ENCODE peak calls at places on chromosomes 4 and X, in eight cellular contexts. P, E, Y, F, C, I, S and N are unnamed samples.

GRCh38 chr4:52959545-52959944 is 97.4 kb downstream of the RASL11B start:
- DNase-seq in P (no peak), E (no peak), Y (peak; percentile 19), F (no peak), C (no peak), I (no peak), S (no peak), N (no peak)

GRCh38 chrX:103440621-103441020 is 64.3 kb downstream of the BEX3 start:
- DNase-seq in P (no peak), E (no peak), Y (no peak), F (no peak), C (no peak), I (no peak), S (no peak), N (no peak)

GRCh38 chrX:4935387-4935786 is 1221.9 kb upstream of the PRKX start:
- DNase-seq in P (no peak), E (no peak), Y (no peak), F (no peak), C (no peak), I (no peak), S (no peak), N (no peak)

GRCh38 chr4:137307806-137308205 is 224.5 kb downstream of the PCDH18 start:
- DNase-seq in P (no peak), E (no peak), Y (no peak), F (no peak), C (no peak), I (no peak), S (no peak), N (no peak)

GRCh38 chr4:85291226-85291625 is 183.7 kb upstream of the ARHGAP24 start:
- DNase-seq in P (no peak), E (no peak), Y (no peak), F (no peak), C (no peak), I (no peak), S (no peak), N (no peak)

GRCh38 chr4:2078584-2078983 is 19.5 kb downstream of the NAT8L start:
- DNase-seq in P (no peak), E (no peak), Y (no peak), F (no peak), C (no peak), I (no peak), S (no peak), N (no peak)

GRCh38 chr4:22987861-22988260 is 295.1 kb downstream of the GBA3 start:
- DNase-seq in P (no peak), E (no peak), Y (no peak), F (no peak), C (no peak), I (no peak), S (no peak), N (no peak)

GRCh38 chr4:20354120-20354519 is 102.4 kb downstream of the SLIT2 start:
- DNase-seq in P (no peak), E (no peak), Y (no peak), F (peak; percentile 50), C (no peak), I (no peak), S (no peak), N (no peak)

GRCh38 chr4:73453701-73454005 is 17.6 kb downstream of the AFP start:
- DNase-seq in P (no peak), E (no peak), Y (no peak), F (no peak), C (no peak), I (no peak), S (no peak), N (no peak)